ENCODE peak calls at places on chromosomes 5 and 9, in seven cellular contexts. One of them, this sample, is unnamed.

GRCh38 chr9:132410642-132411041 is 631 bp downstream of the CFAP77 start:
- DNase-seq in NCI-H1105: no peak
- DNase-seq in hypothalamus: no peak
- DNase-seq in fibroblast of pulmonary artery: no peak
- DNase-seq in naive thymus-derived CD8-positive, alpha-beta T cell: no peak
- DNase-seq in psoas muscle: no peak
- DNase-seq in adipocyte: no peak
- DNase-seq in this sample: no peak

GRCh38 chr5:149228610-149229297 is 42.9 kb upstream of the AFAP1L1 start:
- DNase-seq in psoas muscle: no peak
- DNase-seq in fibroblast of pulmonary artery: peak; percentile 94
- DNase-seq in naive thymus-derived CD8-positive, alpha-beta T cell: no peak
- DNase-seq in NCI-H1105: no peak
- DNase-seq in adipocyte: peak; percentile 92
- DNase-seq in hypothalamus: no peak
- DNase-seq in this sample: no peak

GRCh38 chr5:178483620-178484019 is 106.6 kb downstream of the COL23A1 start:
- DNase-seq in hypothalamus: no peak
- DNase-seq in naive thymus-derived CD8-positive, alpha-beta T cell: peak; percentile 86
- DNase-seq in psoas muscle: no peak
- DNase-seq in adipocyte: no peak
- DNase-seq in fibroblast of pulmonary artery: no peak
- DNase-seq in NCI-H1105: no peak
- DNase-seq in this sample: no peak

GRCh38 chr5:60544162-60544561 is 155.8 kb downstream of the DEPDC1B start:
- DNase-seq in psoas muscle: no peak
- DNase-seq in hypothalamus: no peak
- DNase-seq in fibroblast of pulmonary artery: no peak
- DNase-seq in NCI-H1105: no peak
- DNase-seq in naive thymus-derived CD8-positive, alpha-beta T cell: no peak
- DNase-seq in adipocyte: no peak
- DNase-seq in this sample: no peak

GRCh38 chr9:130072515-130073235 is 19.0 kb downstream of the GPR107 start:
- DNase-seq in fibroblast of pulmonary artery: no peak
- DNase-seq in hypothalamus: no peak
- DNase-seq in adipocyte: peak; percentile 41
- DNase-seq in NCI-H1105: no peak
- DNase-seq in naive thymus-derived CD8-positive, alpha-beta T cell: no peak
- DNase-seq in psoas muscle: no peak
- DNase-seq in this sample: no peak

GRCh38 chr9:89606567-89607311 is 1.9 kb downstream of the GADD45G start:
- DNase-seq in NCI-H1105: no peak
- DNase-seq in psoas muscle: peak; percentile 55
- DNase-seq in naive thymus-derived CD8-positive, alpha-beta T cell: no peak
- DNase-seq in fibroblast of pulmonary artery: peak; percentile 26
- DNase-seq in hypothalamus: no peak
- DNase-seq in adipocyte: peak; percentile 7
- DNase-seq in this sample: peak; percentile 46

GRCh38 chr5:34930527-34930844 is 1.1 kb downstream of the DNAJC21 start:
- DNase-seq in naive thymus-derived CD8-positive, alpha-beta T cell: no peak
- DNase-seq in psoas muscle: no peak
- DNase-seq in fibroblast of pulmonary artery: peak; percentile 25
- DNase-seq in hypothalamus: no peak
- DNase-seq in NCI-H1105: no peak
- DNase-seq in adipocyte: peak; percentile 65
- DNase-seq in this sample: no peak

GRCh38 chr9:137429974-137430722 is 7.0 kb downstream of the NOXA1 start:
- DNase-seq in fibroblast of pulmonary artery: no peak
- DNase-seq in adipocyte: no peak
- DNase-seq in psoas muscle: peak; percentile 11
- DNase-seq in NCI-H1105: peak; percentile 67
- DNase-seq in hypothalamus: no peak
- DNase-seq in naive thymus-derived CD8-positive, alpha-beta T cell: peak; percentile 50
- DNase-seq in this sample: no peak

GRCh38 chr9:117097761-117098160 is 317.1 kb downstream of the ASTN2 start:
- DNase-seq in fibroblast of pulmonary artery: no peak
- DNase-seq in hypothalamus: no peak
- DNase-seq in NCI-H1105: no peak
- DNase-seq in psoas muscle: no peak
- DNase-seq in naive thymus-derived CD8-positive, alpha-beta T cell: no peak
- DNase-seq in adipocyte: no peak
- DNase-seq in this sample: no peak

GRCh38 chr5:132271251-132272246 is 14.1 kb downstream of the PDLIM4 start:
- DNase-seq in hypothalamus: no peak
- DNase-seq in naive thymus-derived CD8-positive, alpha-beta T cell: peak; percentile 66
- DNase-seq in psoas muscle: no peak
- DNase-seq in fibroblast of pulmonary artery: no peak
- DNase-seq in adipocyte: no peak
- DNase-seq in NCI-H1105: no peak
- DNase-seq in this sample: no peak

GRCh38 chr5:169980418-169981053 is at the start of gene INSYN2B:
- DNase-seq in NCI-H1105: peak; percentile 21
- DNase-seq in hypothalamus: peak; percentile 31
- DNase-seq in naive thymus-derived CD8-positive, alpha-beta T cell: no peak
- DNase-seq in fibroblast of pulmonary artery: peak; percentile 92
- DNase-seq in adipocyte: peak; percentile 93
- DNase-seq in psoas muscle: peak; percentile 18
- DNase-seq in this sample: peak; percentile 80

GRCh38 chr5:52469420-52469819 is 318.3 kb upstream of the ITGA1 start:
- DNase-seq in fibroblast of pulmonary artery: no peak
- DNase-seq in NCI-H1105: no peak
- DNase-seq in adipocyte: peak; percentile 0
- DNase-seq in hypothalamus: no peak
- DNase-seq in psoas muscle: no peak
- DNase-seq in naive thymus-derived CD8-positive, alpha-beta T cell: no peak
- DNase-seq in this sample: no peak

GRCh38 chr5:112717506-112718082 is 20.1 kb upstream of the APC start:
- DNase-seq in NCI-H1105: no peak
- DNase-seq in hypothalamus: no peak
- DNase-seq in fibroblast of pulmonary artery: no peak
- DNase-seq in psoas muscle: no peak
- DNase-seq in adipocyte: no peak
- DNase-seq in naive thymus-derived CD8-positive, alpha-beta T cell: no peak
- DNase-seq in this sample: no peak

GRCh38 chr9:94782367-94783120 is 56.0 kb downstream of the AOPEP start:
- DNase-seq in hypothalamus: no peak
- DNase-seq in NCI-H1105: no peak
- DNase-seq in psoas muscle: no peak
- DNase-seq in adipocyte: peak; percentile 84
- DNase-seq in fibroblast of pulmonary artery: peak; percentile 35
- DNase-seq in naive thymus-derived CD8-positive, alpha-beta T cell: no peak
- DNase-seq in this sample: no peak

GRCh38 chr5:129903466-129904101 is 681 bp upstream of the CHSY3 start:
- DNase-seq in naive thymus-derived CD8-positive, alpha-beta T cell: no peak
- DNase-seq in psoas muscle: no peak
- DNase-seq in fibroblast of pulmonary artery: no peak
- DNase-seq in adipocyte: no peak
- DNase-seq in hypothalamus: no peak
- DNase-seq in NCI-H1105: no peak
- DNase-seq in this sample: no peak